ENCODE peak calls at places on chromosomes 5 and 9, in seven cellular contexts. H is KG1, Y is A549, W is NCI-H2029 treated with DMSO at 0.1 percent for 48 hours, V is heart right ventricle, G is T-helper 17 cell, N is mesothelial cell of epicardium. J is an unnamed sample.

GRCh38 chr5:95818181-95819147 is 4.1 kb downstream of the GLRX start:
- DNase-seq in Y (no peak), V (no peak), N (no peak), W (no peak), G (peak), H (no peak), J (no peak)

GRCh38 chr9:113541019-113541900 is 77.7 kb downstream of the RGS3 start:
- DNase-seq in N (no peak), G (no peak), Y (peak), V (no peak), H (no peak), W (peak), J (no peak)

GRCh38 chr5:85681871-85682270 is 935.9 kb upstream of the COX7C start:
- DNase-seq in Y (no peak), H (no peak), G (no peak), W (no peak), V (no peak), N (no peak), J (no peak)

GRCh38 chr5:130279386-130279785 is 375.1 kb downstream of the CHSY3 start:
- DNase-seq in Y (no peak), H (no peak), V (no peak), N (no peak), G (no peak), W (no peak), J (no peak)

GRCh38 chr5:102600964-102601363 is 102.2 kb upstream of the SLCO6A1 start:
- DNase-seq in N (no peak), Y (no peak), W (no peak), V (no peak), G (no peak), H (no peak), J (no peak)

GRCh38 chr5:96652769-96653455 is 9.3 kb upstream of the CAST start:
- DNase-seq in V (no peak), G (no peak), W (no peak), Y (no peak), H (no peak), N (peak), J (no peak)

GRCh38 chr5:54292866-54293265 is 17.5 kb downstream of the ARL15 start:
- DNase-seq in H (no peak), Y (no peak), V (no peak), W (no peak), N (no peak), G (no peak), J (no peak)

GRCh38 chr5:64784451-64785025 is 15.8 kb downstream of the CWC27 start:
- DNase-seq in H (peak), G (peak), Y (peak), N (peak), W (peak), V (peak), J (no peak)

GRCh38 chr5:134604908-134605307 is 27.7 kb downstream of the SAR1B start:
- DNase-seq in V (no peak), H (no peak), N (no peak), W (no peak), Y (no peak), G (no peak), J (no peak)

GRCh38 chr9:69036319-69036718 is 767 bp downstream of the FXN start:
- DNase-seq in V (no peak), W (no peak), H (no peak), Y (no peak), G (no peak), N (no peak), J (no peak)

GRCh38 chr9:87678650-87679355 is 47.1 kb upstream of the CTSL start:
- DNase-seq in V (no peak), G (no peak), H (no peak), W (peak), Y (peak), N (no peak), J (peak)

GRCh38 chr5:170520319-170520718 is 16.5 kb downstream of the KCNIP1 start:
- DNase-seq in H (no peak), Y (no peak), V (no peak), N (no peak), G (no peak), W (no peak), J (no peak)

GRCh38 chr5:128405159-128405558 is 132.9 kb downstream of the FBN2 start:
- DNase-seq in V (no peak), G (no peak), Y (no peak), N (no peak), W (no peak), H (no peak), J (no peak)

GRCh38 chr9:113687107-113687679 is 188.9 kb upstream of the ZNF618 start:
- DNase-seq in G (no peak), N (no peak), V (no peak), Y (no peak), W (no peak), H (no peak), J (no peak)

GRCh38 chr5:171513591-171513990 is 94.1 kb downstream of the FGF18 start:
- DNase-seq in G (no peak), V (no peak), N (no peak), W (no peak), Y (no peak), H (no peak), J (no peak)

GRCh38 chr5:17228833-17229291 is 11.4 kb downstream of the BASP1 start:
- DNase-seq in N (no peak), V (no peak), H (no peak), G (no peak), W (no peak), Y (no peak), J (peak)

J was measured in DMS153.